ENCODE peak calls at places on chromosome 10, in four cellular contexts. One of them, this sample, is unnamed. For H3K9me3, H3K4me1 and H3K36me3, the result is how much of the 10 kb centered on the place peaks cover.

GRCh38 chr10:77798940-77799339 is 127.6 kb downstream of the DLG5 start:
- DNase-seq in osteoblast: peak
- DNase-seq in A673: no peak
- DNase-seq in adipocyte: peak
- DNase-seq in this sample: no peak

GRCh38 chr10:94133239-94133638 is 139.5 kb downstream of the PLCE1 start:
- DNase-seq in osteoblast: no peak
- DNase-seq in A673: peak
- DNase-seq in adipocyte: peak
- DNase-seq in this sample: peak

GRCh38 chr10:50603151-50603850 is 20.5 kb downstream of the SGMS1 start:
- DNase-seq in osteoblast: no peak
- DNase-seq in A673: no peak
- DNase-seq in adipocyte: no peak
- DNase-seq in this sample: no peak

GRCh38 chr10:70575874-70576802 is 26.4 kb downstream of the PRF1 start:
- DNase-seq in adipocyte: peak
- DNase-seq in A673: peak
- DNase-seq in osteoblast: peak
- DNase-seq in this sample: peak

GRCh38 chr10:22335204-22335956 is 9.9 kb upstream of the SPAG6 start:
- DNase-seq in osteoblast: peak
- DNase-seq in A673: no peak
- DNase-seq in adipocyte: peak
- DNase-seq in this sample: peak

GRCh38 chr10:48725708-48726107 is 41.0 kb downstream of the WDFY4 start:
- DNase-seq in osteoblast: no peak
- DNase-seq in adipocyte: peak
- DNase-seq in A673: no peak
- DNase-seq in this sample: no peak

GRCh38 chr10:95472304-95473088 is 88.7 kb downstream of the SORBS1 start:
- DNase-seq in A673: no peak
- DNase-seq in adipocyte: no peak
- DNase-seq in osteoblast: no peak
- DNase-seq in this sample: no peak

GRCh38 chr10:26513101-26513500 is 75.0 kb downstream of the APBB1IP start:
- DNase-seq in osteoblast: no peak
- DNase-seq in A673: no peak
- DNase-seq in adipocyte: no peak
- DNase-seq in this sample: no peak

GRCh38 chr10:122558452-122558851 is 2.1 kb upstream of the DMBT1 start:
- DNase-seq in osteoblast: no peak
- DNase-seq in A673: no peak
- DNase-seq in adipocyte: no peak
- DNase-seq in this sample: no peak

GRCh38 chr10:103622286-103622685 is 128.8 kb downstream of the NEURL1 start:
- DNase-seq in osteoblast: peak
- DNase-seq in A673: no peak
- DNase-seq in adipocyte: no peak
- DNase-seq in this sample: no peak

GRCh38 chr10:104117839-104118323 is 4.1 kb upstream of the SFR1 start:
- DNase-seq in adipocyte: peak
- DNase-seq in osteoblast: no peak
- DNase-seq in A673: no peak
- DNase-seq in this sample: no peak

GRCh38 chr10:80411267-80411668 is 2.9 kb downstream of the PRXL2A start:
- DNase-seq in adipocyte: peak
- DNase-seq in osteoblast: no peak
- DNase-seq in A673: no peak
- DNase-seq in this sample: peak

GRCh38 chr10:18753496-18753895 is 94.3 kb downstream of the ARL5B start:
- DNase-seq in A673: no peak
- DNase-seq in adipocyte: no peak
- DNase-seq in osteoblast: no peak
- DNase-seq in this sample: no peak

GRCh38 chr10:86664370-86665217 is 3.7 kb upstream of the LDB3 start:
- DNase-seq in osteoblast: peak
- DNase-seq in A673: no peak
- DNase-seq in adipocyte: no peak
- DNase-seq in this sample: no peak

GRCh38 chr10:131841131-131841661 is 59.6 kb upstream of the PPP2R2D start:
- DNase-seq in A673: no peak
- DNase-seq in adipocyte: no peak
- DNase-seq in osteoblast: peak
- DNase-seq in this sample: peak

GRCh38 chr10:44316187-44316921 is 68.5 kb downstream of the CXCL12 start:
- DNase-seq in A673: no peak
- DNase-seq in osteoblast: peak
- DNase-seq in adipocyte: no peak
- DNase-seq in this sample: no peak

GRCh38 chr10:43231523-43232078 is 35.3 kb downstream of the RASGEF1A start:
- DNase-seq in A673: no peak
- DNase-seq in osteoblast: no peak
- DNase-seq in adipocyte: no peak
- DNase-seq in this sample: peak

GRCh38 chr10:89954787-89955566 is 253.6 kb downstream of the KIF20B start:
- DNase-seq in osteoblast: peak
- DNase-seq in adipocyte: peak
- DNase-seq in A673: no peak
- DNase-seq in this sample: no peak

GRCh38 chr10:113320213-113320612 is 232.6 kb upstream of the HABP2 start:
- DNase-seq in osteoblast: no peak
- DNase-seq in adipocyte: no peak
- DNase-seq in A673: no peak
- DNase-seq in this sample: no peak

GRCh38 chr10:113319450-113319849 is 233.4 kb upstream of the HABP2 start:
- DNase-seq in adipocyte: no peak
- DNase-seq in A673: no peak
- DNase-seq in osteoblast: no peak
- DNase-seq in this sample: no peak

GRCh38 chr10:113317476-113317875 is 235.4 kb upstream of the HABP2 start:
- DNase-seq in osteoblast: no peak
- DNase-seq in A673: no peak
- DNase-seq in adipocyte: no peak
- DNase-seq in this sample: no peak

GRCh38 chr10:113313048-113313611 is 239.7 kb upstream of the HABP2 start:
- DNase-seq in A673: peak
- DNase-seq in osteoblast: no peak
- DNase-seq in adipocyte: no peak
- DNase-seq in this sample: peak

DNA sequence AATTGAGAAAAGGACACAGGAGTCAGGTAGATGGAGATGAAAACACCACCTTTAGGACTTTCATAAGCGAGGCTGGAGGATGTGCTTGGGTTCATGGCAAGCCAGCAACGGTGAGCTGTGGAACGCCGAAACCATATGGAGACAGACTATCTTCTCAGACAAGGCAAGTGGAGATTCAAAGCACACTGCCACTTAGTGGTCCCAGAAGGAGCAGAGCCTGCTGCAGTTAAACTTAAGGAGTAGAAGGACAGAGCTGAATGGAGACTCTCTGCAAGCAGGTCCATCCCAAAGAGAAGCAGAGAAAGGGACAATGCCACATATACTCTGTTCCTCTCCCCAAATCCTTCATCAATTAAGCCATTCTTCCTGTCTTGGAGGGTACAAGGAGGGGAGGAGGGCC is 236.3 kb upstream of the HABP2 start:
- DNase-seq in osteoblast: no peak
- DNase-seq in A673: no peak
- DNase-seq in adipocyte: no peak
- DNase-seq in this sample: no peak
- H3K9me3 ChIP-seq in osteoblast: under half
- H3K9me3 ChIP-seq in A673: under half
- H3K9me3 ChIP-seq in adipocyte: under half
- H3K9me3 ChIP-seq in this sample: under half

GRCh38 chr10:79132681-79133381 is 64.1 kb downstream of the ZMIZ1 start:
- DNase-seq in A673: no peak
- DNase-seq in adipocyte: no peak
- DNase-seq in osteoblast: no peak
- DNase-seq in this sample: no peak
- H3K4me1 ChIP-seq in A673: under half
- H3K4me1 ChIP-seq in adipocyte: half or more
- H3K4me1 ChIP-seq in osteoblast: under half
- H3K4me1 ChIP-seq in this sample: half or more

DNA sequence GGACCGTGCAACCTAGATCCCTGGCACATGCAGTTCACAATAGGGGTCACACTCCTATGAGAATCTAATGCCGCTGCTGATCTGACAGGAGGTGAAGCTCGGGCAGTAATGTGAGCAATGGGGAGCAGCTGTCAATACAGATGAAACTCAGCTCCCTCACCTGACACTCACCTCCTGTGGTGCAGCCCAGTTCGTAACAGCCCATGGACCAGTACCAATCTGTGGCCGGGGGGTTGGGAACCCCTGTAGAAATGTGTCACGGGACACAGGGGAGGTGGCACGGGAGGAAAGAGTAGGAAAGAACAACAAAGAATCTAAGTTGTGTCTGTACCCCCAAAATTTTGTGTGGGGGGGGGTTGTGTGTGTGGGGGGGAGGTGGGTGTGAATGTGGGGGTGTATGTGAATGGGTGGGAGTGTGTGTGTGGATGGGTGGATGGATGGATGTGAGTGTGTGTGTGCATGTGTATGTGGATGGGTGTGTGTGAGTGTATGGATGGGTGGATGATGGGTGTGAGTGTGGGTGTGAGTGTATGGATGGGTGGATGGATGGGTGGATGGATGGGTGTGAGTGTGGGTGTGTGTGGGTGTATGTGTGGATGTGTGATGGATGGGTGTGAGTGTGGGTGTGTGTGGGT is 33.1 kb downstream of the SFMBT2 start:
- DNase-seq in adipocyte: no peak
- DNase-seq in A673: no peak
- DNase-seq in osteoblast: no peak
- DNase-seq in this sample: no peak
- H3K36me3 ChIP-seq in adipocyte: under half
- H3K36me3 ChIP-seq in A673: under half
- H3K36me3 ChIP-seq in osteoblast: under half
- H3K36me3 ChIP-seq in this sample: under half

GRCh38 chr10:3412646-3413045 is 240.1 kb upstream of the PITRM1 start:
- DNase-seq in adipocyte: no peak
- DNase-seq in osteoblast: peak
- DNase-seq in A673: no peak
- DNase-seq in this sample: no peak
- H3K9me3 ChIP-seq in adipocyte: under half
- H3K9me3 ChIP-seq in osteoblast: under half
- H3K9me3 ChIP-seq in A673: under half
- H3K9me3 ChIP-seq in this sample: under half

GRCh38 chr10:128047991-128048826 is 78.0 kb downstream of the MKI67 start:
- DNase-seq in adipocyte: no peak
- DNase-seq in A673: no peak
- DNase-seq in osteoblast: peak
- DNase-seq in this sample: no peak

GRCh38 chr10:128045833-128046120 is 80.4 kb downstream of the MKI67 start:
- DNase-seq in adipocyte: no peak
- DNase-seq in osteoblast: peak
- DNase-seq in A673: no peak
- DNase-seq in this sample: no peak

GRCh38 chr10:128047337-128047736 is 78.9 kb downstream of the MKI67 start:
- DNase-seq in adipocyte: no peak
- DNase-seq in A673: no peak
- DNase-seq in osteoblast: peak
- DNase-seq in this sample: peak

GRCh38 chr10:128046156-128046933 is 79.9 kb downstream of the MKI67 start:
- DNase-seq in osteoblast: peak
- DNase-seq in adipocyte: no peak
- DNase-seq in A673: no peak
- DNase-seq in this sample: no peak

GRCh38 chr10:128046934-128047251 is 79.3 kb downstream of the MKI67 start:
- DNase-seq in A673: no peak
- DNase-seq in osteoblast: no peak
- DNase-seq in adipocyte: no peak
- DNase-seq in this sample: no peak
- H3K4me1 ChIP-seq in A673: under half
- H3K4me1 ChIP-seq in osteoblast: under half
- H3K4me1 ChIP-seq in adipocyte: under half
- H3K4me1 ChIP-seq in this sample: under half

GRCh38 chr10:129730272-129730992 is 233.6 kb downstream of the EBF3 start:
- DNase-seq in adipocyte: no peak
- DNase-seq in osteoblast: no peak
- DNase-seq in A673: no peak
- DNase-seq in this sample: no peak

GRCh38 chr10:129727495-129727894 is 236.6 kb downstream of the EBF3 start:
- DNase-seq in osteoblast: peak
- DNase-seq in adipocyte: no peak
- DNase-seq in A673: no peak
- DNase-seq in this sample: no peak

GRCh38 chr10:129728246-129728820 is 235.7 kb downstream of the EBF3 start:
- DNase-seq in A673: no peak
- DNase-seq in adipocyte: no peak
- DNase-seq in osteoblast: peak
- DNase-seq in this sample: no peak

GRCh38 chr10:129730993-129731325 is 233.1 kb downstream of the EBF3 start:
- DNase-seq in osteoblast: no peak
- DNase-seq in A673: no peak
- DNase-seq in adipocyte: no peak
- DNase-seq in this sample: no peak

DNA sequence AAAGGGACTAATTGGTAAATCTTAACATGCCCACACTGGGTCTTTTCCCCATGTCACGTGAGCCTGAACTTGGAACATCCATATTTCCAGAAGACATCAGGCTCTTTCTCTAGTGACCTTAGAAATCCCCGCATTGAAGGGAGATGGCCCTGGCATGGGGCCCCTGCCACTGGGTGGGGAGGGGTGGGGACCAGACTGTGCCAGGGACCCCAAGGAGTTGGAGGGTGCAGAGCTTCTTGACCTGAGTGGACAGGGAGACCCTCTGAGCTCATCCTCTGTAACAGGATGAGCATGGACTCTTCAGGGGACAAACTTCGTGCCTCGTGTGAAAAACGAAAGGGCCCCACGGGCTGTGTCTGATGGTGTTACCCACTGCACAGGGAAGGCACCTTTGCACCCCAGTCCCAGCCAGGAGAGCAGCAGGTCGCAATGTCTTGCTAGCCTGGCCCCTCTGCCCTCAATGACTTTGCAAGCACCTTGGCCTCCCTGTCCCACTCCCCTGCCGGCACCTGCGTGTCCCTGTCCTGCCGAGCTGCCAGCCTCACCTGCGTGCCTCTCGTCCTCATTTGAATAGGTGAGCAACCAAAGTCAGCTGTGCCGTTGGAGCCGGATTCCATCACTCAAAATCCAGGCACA is 235.1 kb downstream of the EBF3 start:
- DNase-seq in adipocyte: no peak
- DNase-seq in osteoblast: peak
- DNase-seq in A673: no peak
- DNase-seq in this sample: no peak
- H3K36me3 ChIP-seq in adipocyte: under half
- H3K36me3 ChIP-seq in osteoblast: under half
- H3K36me3 ChIP-seq in A673: under half
- H3K36me3 ChIP-seq in this sample: under half

DNA sequence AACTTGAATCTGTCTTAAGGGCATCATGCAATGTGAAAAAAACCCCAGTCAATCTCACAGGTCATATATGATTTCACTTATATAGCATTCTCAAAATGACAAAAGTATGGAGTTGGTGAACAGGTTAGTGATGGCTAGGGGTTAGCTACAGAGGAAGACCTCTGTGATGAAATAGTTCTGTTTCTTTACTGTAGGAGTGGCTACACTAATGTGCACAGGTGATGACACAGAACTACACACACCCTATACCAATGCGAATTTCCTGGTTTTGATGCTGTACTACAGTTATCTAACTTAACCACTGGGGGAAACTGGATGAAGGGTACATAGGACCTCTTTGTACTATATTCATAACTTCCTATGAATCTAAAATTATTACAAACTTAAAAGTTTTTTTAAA is 541.8 kb downstream of the PARD3 start:
- DNase-seq in osteoblast: no peak
- DNase-seq in adipocyte: no peak
- DNase-seq in A673: no peak
- DNase-seq in this sample: no peak
- H3K9me3 ChIP-seq in osteoblast: under half
- H3K9me3 ChIP-seq in adipocyte: under half
- H3K9me3 ChIP-seq in A673: under half
- H3K9me3 ChIP-seq in this sample: under half